ENCODE peak calls at places on chromosomes 1 and 21, in eight cellular contexts. Y is breast epithelium, U is heart left ventricle, P is stomach, W is spleen, A is Peyer's patch, C is GM12878, T is body of pancreas. V is an unnamed sample.

GRCh38 chr1:201384406-201384782 is 6.9 kb upstream of the TNNT2 start:
- DNase-seq in T (no peak), P (no peak), A (no peak), Y (no peak), U (no peak), C (no peak), W (no peak), V (no peak)

GRCh38 chr1:111846842-111847241 is 91.1 kb downstream of the DDX20 start:
- DNase-seq in P (no peak), U (no peak), Y (no peak), T (no peak), A (no peak), C (no peak), W (no peak), V (no peak)

GRCh38 chr21:26846036-26846931 is 1.1 kb upstream of the ADAMTS1 start:
- DNase-seq in T (peak), A (peak), P (peak), C (no peak), Y (peak), W (peak), U (peak), V (peak)

GRCh38 chr1:30888391-30888790 is 20.2 kb downstream of the SDC3 start:
- DNase-seq in A (no peak), P (no peak), W (no peak), Y (peak), U (peak), C (no peak), T (peak), V (peak)

GRCh38 chr1:216739771-216740170 is 16.5 kb upstream of the ESRRG start:
- DNase-seq in T (no peak), Y (no peak), W (no peak), U (no peak), P (no peak), A (no peak), C (no peak), V (no peak)

GRCh38 chr1:175628548-175629317 is 114.7 kb downstream of the TNR start:
- DNase-seq in T (peak), C (no peak), A (peak), P (no peak), Y (no peak), U (peak), W (no peak), V (no peak)

GRCh38 chr1:228465571-228466146 is 21.5 kb upstream of the RNF187 start:
- DNase-seq in T (no peak), P (no peak), U (no peak), C (no peak), Y (no peak), A (no peak), W (no peak), V (no peak)

GRCh38 chr1:61639218-61639617 is 85.7 kb downstream of the TM2D1 start:
- DNase-seq in A (no peak), C (no peak), Y (no peak), W (no peak), U (no peak), T (no peak), P (no peak), V (no peak)

GRCh38 chr1:25690396-25690956 is 73.9 kb downstream of the MAN1C1 start:
- DNase-seq in Y (no peak), A (no peak), C (no peak), T (no peak), U (no peak), P (no peak), W (no peak), V (no peak)

GRCh38 chr1:223246468-223246867 is 103.4 kb upstream of the TLR5 start:
- DNase-seq in W (no peak), A (no peak), C (no peak), P (no peak), T (no peak), U (no peak), Y (no peak), V (no peak)

GRCh38 chr1:229136817-229137216 is 134.1 kb upstream of the RAB4A start:
- DNase-seq in T (no peak), P (no peak), C (no peak), Y (no peak), A (no peak), U (no peak), W (no peak), V (no peak)

GRCh38 chr1:66237722-66238479 is 296.1 kb upstream of the SGIP1 start:
- DNase-seq in C (no peak), Y (no peak), W (no peak), U (no peak), T (no peak), A (no peak), P (no peak), V (no peak)

GRCh38 chr1:111571239-111571638 is 48.4 kb upstream of the RAP1A start:
- DNase-seq in Y (no peak), W (no peak), A (no peak), C (no peak), U (no peak), T (no peak), P (no peak), V (no peak)

GRCh38 chr1:215507119-215507518 is 60.0 kb upstream of the KCTD3 start:
- DNase-seq in P (no peak), W (no peak), C (no peak), T (no peak), A (no peak), U (no peak), Y (no peak), V (no peak)

GRCh38 chr1:29415156-29415830 is 179.0 kb downstream of the PTPRU start:
- DNase-seq in T (peak), Y (no peak), C (no peak), P (no peak), W (no peak), U (no peak), A (no peak), V (no peak)

GRCh38 chr1:109773900-109774485 is 10.3 kb upstream of the EPS8L3 start:
- DNase-seq in Y (no peak), U (no peak), A (no peak), T (peak), C (no peak), W (peak), P (no peak), V (no peak)

GRCh38 chr1:170131984-170132383 is 13.8 kb upstream of the NTMT2 start:
- DNase-seq in W (no peak), A (no peak), T (no peak), U (no peak), Y (no peak), P (no peak), C (no peak), V (no peak)

GRCh38 chr1:190084552-190084951 is 393.1 kb downstream of the BRINP3 start:
- DNase-seq in W (no peak), C (no peak), T (no peak), P (no peak), U (no peak), Y (no peak), A (no peak), V (no peak)

GRCh38 chr1:240242601-240243144 is 151.0 kb downstream of the FMN2 start:
- DNase-seq in A (no peak), P (no peak), U (no peak), Y (no peak), T (no peak), C (no peak), W (no peak), V (no peak)

DNA sequence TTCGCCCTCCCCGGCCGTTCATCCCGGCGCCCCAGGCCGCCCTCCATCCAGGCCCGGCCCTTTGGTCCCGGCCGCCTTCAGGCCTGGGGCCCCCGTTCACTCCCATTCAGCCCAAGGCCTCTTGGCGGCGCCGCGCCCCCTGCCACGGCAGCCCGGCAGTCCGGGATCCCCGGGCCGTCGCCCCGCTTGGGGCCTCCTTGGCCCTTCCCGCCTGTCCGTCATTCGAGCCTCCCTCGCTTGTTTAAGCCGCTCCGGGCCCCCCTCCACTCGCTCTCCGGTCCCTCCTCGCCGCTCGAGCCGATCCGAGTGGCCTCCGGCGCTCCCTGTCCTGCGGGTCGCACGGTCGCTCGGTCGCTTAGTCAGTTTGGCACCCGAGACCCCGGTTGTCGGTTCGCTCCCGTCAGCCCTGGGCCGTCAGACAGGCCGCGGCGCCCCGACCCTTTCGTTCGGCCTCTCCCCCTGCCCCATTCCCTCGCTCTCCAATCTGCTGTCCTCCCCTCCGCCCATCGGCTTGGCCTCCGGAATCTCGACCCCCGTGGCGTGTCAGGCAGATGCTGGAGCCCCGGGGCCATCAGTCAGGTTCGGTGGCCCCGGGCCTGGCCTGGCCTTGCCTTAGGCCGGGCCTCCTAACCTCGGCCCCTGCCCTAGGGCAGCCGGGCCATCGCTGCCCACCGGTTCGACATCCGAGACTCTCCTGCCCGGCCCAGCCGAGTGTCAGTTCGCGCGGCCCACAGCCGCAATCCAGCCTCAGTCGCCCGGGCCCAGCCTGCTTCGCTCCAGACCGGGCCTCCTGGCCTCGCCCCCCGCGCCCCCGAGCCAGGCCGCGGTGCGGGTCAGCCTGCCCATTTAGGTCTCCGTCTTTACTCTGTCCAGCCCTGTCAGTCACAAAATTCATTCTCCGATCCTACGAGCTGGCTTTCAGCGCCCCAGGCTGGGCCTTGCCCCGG is 1.1 kb downstream of the LRRC41 start:
- DNase-seq in A (peak), P (peak), Y (peak), C (no peak), W (peak), U (peak), T (peak), V (peak)
- TF ChIP-seq POLR2A in A (no peak), P (no peak), Y (no peak), C (peak), W (no peak), U (no peak), T (peak), V (no peak)

DNA sequence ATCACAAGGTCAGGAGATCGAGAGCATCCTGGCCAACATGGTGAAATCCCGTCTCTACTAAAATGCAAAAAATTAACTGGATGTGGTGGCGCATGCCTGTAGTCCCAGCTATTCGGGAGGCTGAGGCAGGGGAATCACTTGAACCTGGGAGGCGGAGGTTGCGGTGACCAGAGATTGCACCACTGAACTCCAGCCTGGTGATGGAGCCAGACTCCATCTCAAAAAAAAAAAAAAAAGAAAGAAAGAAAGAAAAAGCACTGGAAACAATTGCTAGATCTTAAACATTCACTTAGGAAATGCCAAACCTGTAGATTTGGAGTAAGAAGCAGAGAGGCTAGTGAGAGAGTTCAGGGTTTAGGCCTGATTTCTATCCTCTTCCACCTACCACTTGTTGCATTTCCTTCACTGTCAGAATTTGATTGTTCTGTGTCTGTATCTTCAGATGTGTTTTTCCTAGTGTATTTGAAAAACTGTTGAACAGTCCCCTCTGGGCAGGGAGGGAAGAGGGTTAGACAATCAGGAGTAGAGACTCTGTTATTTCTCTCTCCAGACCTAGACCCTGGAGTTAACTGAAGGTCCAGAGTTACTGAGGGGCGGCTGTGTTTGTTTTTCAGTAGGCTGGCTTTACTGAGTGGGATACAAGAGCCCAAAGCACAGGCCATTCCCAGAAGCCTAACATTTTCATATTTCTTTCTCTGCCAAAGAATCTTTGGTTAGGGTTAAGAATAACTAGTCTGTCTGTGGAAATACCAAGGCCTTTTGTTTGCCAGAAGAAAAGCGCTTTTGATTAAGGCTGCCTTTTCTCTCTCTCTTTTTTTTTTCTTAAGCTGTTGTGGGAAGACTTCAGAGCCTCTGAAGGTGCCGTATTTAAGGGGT is 31.1 kb upstream of the MACF1 start:
- DNase-seq in Y (no peak), W (no peak), T (no peak), U (no peak), C (no peak), P (no peak), A (no peak), V (no peak)
- H3K27ac ChIP-seq in Y (peak), W (peak), T (peak), U (peak), C (no peak), P (peak), A (peak), V (peak)

DNA sequence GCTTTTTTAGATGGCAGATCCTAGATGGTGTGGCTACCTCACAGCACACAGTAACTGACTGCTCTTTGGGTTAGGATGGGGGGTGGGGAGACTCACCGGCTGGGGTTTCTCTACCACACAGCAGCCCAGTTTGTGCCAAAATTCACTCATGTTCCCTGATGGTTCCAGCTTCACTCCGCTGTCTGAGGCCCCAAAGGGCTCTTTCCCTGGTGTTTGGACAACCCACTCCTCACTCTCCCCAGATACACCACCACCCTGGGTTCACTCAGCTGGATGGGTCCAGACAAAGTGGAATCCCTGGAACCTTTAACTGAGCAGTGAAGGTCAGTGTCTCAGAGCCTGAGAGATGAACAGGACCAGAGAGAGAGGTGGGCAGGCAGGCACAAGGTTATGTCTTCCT is 3.8 kb downstream of the CDC42SE1 start:
- DNase-seq in U (no peak), C (no peak), W (no peak), P (no peak), A (no peak), Y (no peak), T (no peak), V (no peak)
- TF ChIP-seq POLR2A in U (no peak), C (peak), W (no peak), P (no peak), A (no peak), Y (no peak), T (no peak), V (no peak)

DNA sequence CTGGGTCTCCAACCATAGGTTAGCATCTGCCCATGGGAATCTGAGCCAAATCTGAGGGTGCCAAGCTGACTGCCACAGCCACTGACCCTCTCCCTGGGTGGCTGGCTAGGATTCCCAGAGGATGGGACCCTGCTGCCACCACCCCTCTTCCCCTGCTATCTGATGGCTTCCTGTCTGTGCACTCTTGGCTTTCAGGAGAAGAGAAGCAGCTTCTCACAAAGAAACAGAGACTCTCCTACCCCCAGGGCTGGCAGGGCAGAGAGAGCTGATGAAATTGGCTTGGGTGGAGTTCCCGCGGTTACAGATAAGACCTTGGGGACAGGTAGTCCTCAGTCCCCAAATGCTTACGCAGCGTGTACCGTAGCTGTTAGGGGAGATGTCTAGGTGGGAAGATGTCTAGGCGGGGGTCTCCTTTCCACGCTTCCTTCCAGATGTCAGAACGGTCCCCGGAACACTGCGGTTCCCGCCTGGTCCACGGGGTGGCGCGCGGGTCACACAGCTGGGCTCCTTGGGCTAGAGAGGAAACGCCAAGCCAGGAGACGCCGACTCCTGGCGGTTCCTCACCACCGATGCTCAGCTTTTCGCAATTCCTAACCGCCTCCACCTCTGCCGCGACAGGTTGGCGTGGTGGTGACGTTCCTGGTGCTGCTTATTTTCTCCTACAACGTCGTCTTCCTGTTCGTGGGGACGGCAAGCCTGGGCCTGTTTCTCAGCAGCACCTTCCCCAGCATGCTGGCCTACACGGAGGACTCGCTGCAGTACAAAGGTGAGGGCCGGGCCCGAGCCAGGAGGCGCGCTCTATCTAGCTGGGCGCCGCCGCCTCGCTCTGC is 40.1 kb downstream of the ELK4 start:
- DNase-seq in T (peak), A (peak), U (peak), P (peak), C (peak), Y (peak), W (peak), V (peak)
- H3K27ac ChIP-seq in T (peak), A (peak), U (peak), P (peak), C (peak), Y (peak), W (peak), V (no peak)

GRCh38 chr1:209827384-209828261 is at the start of gene UTP25:
- DNase-seq in W (peak), C (peak), T (peak), U (peak), Y (peak), A (peak), P (peak), V (peak)
- TF ChIP-seq POLR2A in W (peak), C (peak), T (no peak), U (no peak), Y (no peak), A (peak), P (no peak), V (no peak)

GRCh38 chr1:118986839-118987430 is 1.2 kb downstream of the TBX15 start:
- DNase-seq in A (no peak), C (no peak), U (no peak), T (no peak), W (no peak), P (no peak), Y (no peak), V (no peak)

GRCh38 chr1:118989006-118989736 is 1.0 kb upstream of the TBX15 start:
- DNase-seq in T (no peak), A (no peak), Y (no peak), W (no peak), P (no peak), C (no peak), U (no peak), V (no peak)

GRCh38 chr1:118987431-118988185 is 535 bp downstream of the TBX15 start:
- DNase-seq in Y (no peak), A (no peak), W (no peak), P (no peak), T (no peak), C (no peak), U (no peak), V (no peak)

GRCh38 chr1:118989878-118990378 is 1.8 kb upstream of the TBX15 start:
- DNase-seq in C (no peak), T (no peak), Y (no peak), A (no peak), W (no peak), P (no peak), U (no peak), V (no peak)

GRCh38 chr1:118988186-118989005 is at the start of gene TBX15:
- DNase-seq in Y (no peak), U (no peak), P (no peak), C (no peak), T (no peak), W (no peak), A (no peak), V (no peak)
- H3K27ac ChIP-seq in Y (peak), U (peak), P (no peak), C (no peak), T (no peak), W (no peak), A (no peak), V (no peak)